ENCODE peak calls at places on chromosome 2, in four cellular contexts. Z is fibroblast of lung; W is CD8-positive, alpha-beta T cell; B is neural progenitor cell. V is an unnamed sample. For H3K36me3, the result is how much of the 10 kb centered on the place peaks cover.

GRCh38 chr2:6492573-6492972 is 373.1 kb downstream of the CMPK2 start:
- DNase-seq in Z (peak), W (no peak), B (no peak), V (no peak)

GRCh38 chr2:9993490-9994165 is 42.1 kb downstream of the GRHL1 start:
- DNase-seq in Z (no peak), W (no peak), B (no peak), V (no peak)

GRCh38 chr2:226050822-226051221 is 651.3 kb downstream of the NYAP2 start:
- DNase-seq in Z (peak), W (no peak), B (no peak), V (no peak)

GRCh38 chr2:71779306-71779855 is 326.0 kb downstream of the DYSF start:
- DNase-seq in Z (peak), W (no peak), B (no peak), V (no peak)

GRCh38 chr2:64404002-64404731 is 49.8 kb upstream of the LGALSL start:
- DNase-seq in Z (peak), W (no peak), B (peak), V (no peak)

GRCh38 chr2:127106457-127106997 is 427 bp downstream of the BIN1 start:
- DNase-seq in Z (peak), W (no peak), B (peak), V (peak)

GRCh38 chr2:206635016-206635415 is 7.3 kb upstream of the FAM237A start:
- DNase-seq in Z (peak), W (no peak), B (no peak), V (no peak)

GRCh38 chr2:207274541-207274940 is 108.8 kb upstream of the KLF7 start:
- DNase-seq in Z (no peak), W (no peak), B (no peak), V (no peak)

GRCh38 chr2:235570966-235571692 is 77.3 kb downstream of the AGAP1 start:
- DNase-seq in Z (no peak), W (no peak), B (no peak), V (no peak)

GRCh38 chr2:54904836-54905235 is 145.4 kb downstream of the RTN4 start:
- DNase-seq in Z (no peak), W (no peak), B (no peak), V (no peak)

GRCh38 chr2:27734305-27734704 is 37.2 kb upstream of the MRPL33 start:
- DNase-seq in Z (no peak), W (no peak), B (no peak), V (no peak)

GRCh38 chr2:234771985-234772774 is 179.6 kb upstream of the SH3BP4 start:
- DNase-seq in Z (peak), W (no peak), B (no peak), V (no peak)

GRCh38 chr2:46075848-46076247 is 221.4 kb upstream of the EPAS1 start:
- DNase-seq in Z (peak), W (no peak), B (no peak), V (no peak)

GRCh38 chr2:40758778-40759177 is 306.9 kb upstream of the SLC8A1 start:
- DNase-seq in Z (peak), W (no peak), B (no peak), V (no peak)

GRCh38 chr2:336360-336759 is 48.5 kb upstream of the ALKAL2 start:
- DNase-seq in Z (no peak), W (no peak), B (no peak), V (no peak)

GRCh38 chr2:237290249-237290648 is 123.7 kb downstream of the COL6A3 start:
- DNase-seq in Z (peak), W (no peak), B (no peak), V (no peak)

GRCh38 chr2:212646698-212647097 is 108.1 kb upstream of the ERBB4 start:
- DNase-seq in Z (peak), W (no peak), B (no peak), V (no peak)

GRCh38 chr2:219440388-219441256 is 6.0 kb downstream of the SPEG start:
- DNase-seq in Z (peak), W (no peak), B (no peak), V (no peak)

GRCh38 chr2:136359121-136359965 is 241.4 kb upstream of the CXCR4 start:
- DNase-seq in Z (no peak), W (no peak), B (no peak), V (no peak)

GRCh38 chr2:111190816-111191540 is 70.3 kb downstream of the BCL2L11 start:
- DNase-seq in Z (no peak), W (no peak), B (no peak), V (no peak)

GRCh38 chr2:16368328-16368727 is 297.3 kb downstream of the CYRIA start:
- DNase-seq in Z (no peak), W (no peak), B (no peak), V (no peak)

GRCh38 chr2:197198890-197199289 is 111.7 kb downstream of the ANKRD44 start:
- DNase-seq in Z (no peak), W (peak), B (no peak), V (no peak)

GRCh38 chr2:211306929-211307328 is 750.5 kb downstream of the CPS1 start:
- DNase-seq in Z (no peak), W (no peak), B (no peak), V (no peak)

GRCh38 chr2:176171331-176172006 is 14.4 kb downstream of the HOXD3 start:
- DNase-seq in Z (peak), W (no peak), B (peak), V (no peak)

GRCh38 chr2:97935719-97936161 is 60.0 kb downstream of the TMEM131 start:
- DNase-seq in Z (peak), W (no peak), B (peak), V (no peak)

GRCh38 chr2:133941666-133942065 is 312.2 kb upstream of the MGAT5 start:
- DNase-seq in Z (no peak), W (no peak), B (no peak), V (no peak)

GRCh38 chr2:102660070-102660469 is 40.7 kb downstream of the SLC9A2 start:
- DNase-seq in Z (no peak), W (no peak), B (no peak), V (no peak)

GRCh38 chr2:142316049-142316448 is 185.2 kb upstream of the LRP1B start:
- DNase-seq in Z (no peak), W (no peak), B (no peak), V (no peak)

GRCh38 chr2:158011055-158011771 is 90.5 kb upstream of the UPP2 start:
- DNase-seq in Z (peak), W (no peak), B (no peak), V (no peak)

GRCh38 chr2:237322564-237322963 is 91.4 kb downstream of the COL6A3 start:
- DNase-seq in Z (no peak), W (no peak), B (peak), V (no peak)

GRCh38 chr2:185793532-185794073 is 55.0 kb downstream of the FSIP2 start:
- DNase-seq in Z (peak), W (no peak), B (no peak), V (no peak)

GRCh38 chr2:556494-556893 is 120.7 kb downstream of the TMEM18 start:
- DNase-seq in Z (no peak), W (no peak), B (no peak), V (no peak)

GRCh38 chr2:173090973-173091660 is 15.5 kb downstream of the MAP3K20 start:
- DNase-seq in Z (no peak), W (no peak), B (no peak), V (no peak)

GRCh38 chr2:157032019-157032418 is 225.5 kb upstream of the GALNT5 start:
- DNase-seq in Z (peak), W (no peak), B (no peak), V (no peak)

GRCh38 chr2:120656273-120656960 is 79.3 kb upstream of the GLI2 start:
- DNase-seq in Z (peak), W (no peak), B (no peak), V (no peak)

GRCh38 chr2:120651818-120652217 is 83.8 kb upstream of the GLI2 start:
- DNase-seq in Z (no peak), W (no peak), B (no peak), V (no peak)

GRCh38 chr2:120653871-120654270 is 81.8 kb upstream of the GLI2 start:
- DNase-seq in Z (no peak), W (no peak), B (no peak), V (no peak)

GRCh38 chr2:120653026-120653425 is 82.6 kb upstream of the GLI2 start:
- DNase-seq in Z (peak), W (no peak), B (no peak), V (no peak)

GRCh38 chr2:120654383-120655134 is 81.1 kb upstream of the GLI2 start:
- DNase-seq in Z (no peak), W (no peak), B (peak), V (no peak)
- H3K4me3 ChIP-seq in Z (no peak), W (no peak), B (no peak), V (no peak)

DNA sequence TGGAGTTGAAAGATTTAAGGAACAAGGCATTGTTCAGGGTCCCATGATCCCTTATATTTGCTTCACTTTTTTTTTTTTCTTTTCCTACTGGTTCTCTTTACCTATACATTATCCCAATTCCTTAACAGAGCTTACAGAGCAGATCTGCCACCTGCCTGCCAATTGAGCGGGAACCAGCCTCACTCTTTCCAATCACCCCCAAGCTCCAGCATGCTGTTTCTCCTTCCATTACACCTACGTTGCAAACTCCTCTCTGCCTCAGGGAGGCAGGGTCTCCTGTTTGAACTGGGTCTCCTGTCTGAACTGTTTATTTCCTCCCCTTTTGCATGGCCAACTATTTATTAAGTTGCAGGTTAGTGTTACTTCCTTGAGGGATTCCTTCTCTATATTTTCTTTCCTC is 77.2 kb upstream of the SLC38A11 start:
- DNase-seq in Z (no peak), W (no peak), B (no peak), V (no peak)
- TF ChIP-seq CTCF in Z (no peak), W (no peak), B (no peak), V (no peak)

GRCh38 chr2:43898958-43899346 is 60.2 kb downstream of the ABCG8 start:
- DNase-seq in Z (no peak), W (no peak), B (no peak), V (no peak)
- H3K36me3 ChIP-seq in Z (under half), W (under half), B (under half), V (half or more)

DNA sequence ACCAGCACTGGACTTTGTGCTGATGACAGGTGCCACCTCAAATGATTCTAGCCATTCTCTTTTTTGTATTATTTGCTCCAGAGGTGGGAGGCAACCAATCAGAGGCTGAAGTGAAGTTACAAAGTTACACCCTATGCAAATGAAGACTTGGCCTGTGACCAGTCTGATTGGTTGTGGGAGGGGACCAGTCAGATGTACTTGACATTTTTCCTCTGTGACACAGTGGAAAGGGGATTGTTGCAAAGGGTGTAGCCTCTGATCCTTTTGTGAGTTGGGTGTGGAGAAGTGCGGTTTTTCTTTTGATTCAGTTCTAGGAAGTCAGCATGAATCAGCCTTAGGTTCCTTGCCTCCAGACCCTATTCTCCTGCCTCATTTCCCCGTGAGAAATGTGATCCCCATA is 244.0 kb downstream of the ARL6IP6 start:
- DNase-seq in Z (peak), W (no peak), B (no peak), V (no peak)
- H3K4me3 ChIP-seq in Z (no peak), W (no peak), B (no peak), V (no peak)

DNA sequence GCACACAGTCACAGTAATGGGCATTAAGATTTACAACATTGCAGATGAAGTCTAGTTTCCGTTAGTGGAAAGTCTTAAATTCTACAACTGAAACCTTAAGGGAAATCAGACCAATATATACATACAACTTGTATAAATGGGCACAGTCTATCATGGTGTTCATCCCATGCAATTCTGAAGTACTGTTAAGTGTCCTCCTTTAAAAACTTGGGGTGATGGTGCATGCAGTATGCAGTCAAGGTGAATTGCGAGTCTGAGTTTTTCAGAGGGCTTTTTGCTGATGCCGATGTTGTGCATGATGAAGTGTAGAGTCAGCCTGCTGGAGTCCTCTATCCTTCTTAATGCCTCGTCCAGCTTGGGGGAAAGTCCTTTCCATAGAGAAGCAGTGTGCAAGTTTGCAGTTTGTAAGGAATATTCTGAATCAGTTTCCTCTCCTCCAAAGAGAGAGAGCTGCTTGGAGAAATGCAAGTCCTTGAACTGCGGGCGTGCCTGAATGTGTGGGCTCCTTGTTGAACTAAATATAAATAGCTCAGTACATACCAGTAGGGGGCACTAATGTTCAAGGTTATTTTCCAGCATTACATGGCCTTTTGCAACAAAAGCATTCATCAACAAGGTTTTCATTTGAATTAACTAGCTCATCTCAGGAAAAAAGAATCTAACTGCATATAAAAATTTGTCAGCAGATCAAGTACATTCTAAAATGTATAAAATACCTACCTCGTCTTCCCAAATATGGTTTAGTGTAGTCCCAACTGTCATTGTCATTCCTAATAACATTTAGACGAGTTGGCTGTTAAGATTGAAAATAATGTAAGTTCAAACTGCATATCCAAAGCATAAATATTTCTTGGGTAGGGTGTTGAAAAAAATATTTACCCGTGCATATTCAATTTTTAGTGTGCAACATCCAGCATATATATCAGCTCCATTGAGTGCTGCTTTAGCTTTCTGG is 21.3 kb downstream of the HNRNPLL start:
- DNase-seq in Z (peak), W (no peak), B (peak), V (no peak)
- TF ChIP-seq CTCF in Z (peak), W (peak), B (peak), V (peak)

DNA sequence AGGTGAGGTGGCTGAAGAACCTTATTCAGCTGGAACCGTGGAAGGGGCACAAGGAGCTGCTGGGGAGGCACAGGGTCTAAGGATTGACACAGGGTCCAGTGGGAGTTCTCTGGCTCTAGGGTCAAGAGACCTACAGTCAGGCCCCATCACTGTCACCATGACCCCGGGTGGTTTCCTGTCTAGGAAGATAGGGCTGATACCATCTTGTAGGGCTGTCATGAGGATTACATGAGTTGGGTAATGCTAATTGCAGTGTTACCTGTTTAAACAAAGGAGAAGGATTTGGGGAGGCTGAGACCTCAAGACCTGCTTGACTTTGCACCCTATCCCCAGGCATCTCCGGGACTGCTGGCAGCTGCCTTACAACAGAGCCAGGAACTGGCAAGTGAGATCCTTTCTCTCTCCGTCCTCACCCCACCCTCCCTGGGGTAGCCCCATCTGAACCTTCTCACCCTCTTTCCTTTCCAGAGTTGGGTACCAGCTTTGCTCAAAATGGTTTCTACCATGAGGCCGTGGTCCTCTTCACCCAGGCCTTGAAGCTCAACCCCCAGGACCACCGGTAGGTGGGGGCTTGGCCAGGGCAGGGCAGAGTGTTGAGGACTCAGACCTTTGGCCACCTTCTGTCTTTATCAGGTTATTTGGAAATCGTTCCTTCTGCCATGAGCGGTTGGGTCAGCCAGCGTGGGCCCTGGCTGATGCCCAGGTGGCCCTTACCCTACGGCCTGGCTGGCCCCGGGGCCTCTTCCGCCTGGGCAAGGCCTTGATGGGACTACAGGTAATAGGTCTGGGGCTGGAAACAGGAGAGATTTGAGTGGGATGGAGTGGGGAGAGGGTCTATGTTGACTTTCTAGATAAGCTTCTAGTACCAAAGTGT is 7.5 kb downstream of the LBX2 start:
- DNase-seq in Z (no peak), W (no peak), B (no peak), V (no peak)
- H3K36me3 ChIP-seq in Z (under half), W (under half), B (under half), V (half or more)

GRCh38 chr2:1740714-1741584 is 3.4 kb downstream of the PXDN start:
- DNase-seq in Z (no peak), W (no peak), B (no peak), V (no peak)

GRCh38 chr2:1742680-1743395 is 1.5 kb downstream of the PXDN start:
- DNase-seq in Z (peak), W (no peak), B (peak), V (peak)

GRCh38 chr2:1742300-1742679 is 2.0 kb downstream of the PXDN start:
- DNase-seq in Z (peak), W (no peak), B (no peak), V (no peak)

GRCh38 chr2:1739961-1740713 is 4.2 kb downstream of the PXDN start:
- DNase-seq in Z (no peak), W (no peak), B (no peak), V (no peak)

GRCh38 chr2:1741851-1742250 is 2.5 kb downstream of the PXDN start:
- DNase-seq in Z (no peak), W (no peak), B (no peak), V (no peak)
- H3K4me3 ChIP-seq in Z (peak), W (no peak), B (peak), V (no peak)

GRCh38 chr2:61993422-61994024 is 88.0 kb downstream of the COMMD1 start:
- DNase-seq in Z (peak), W (no peak), B (peak), V (no peak)
- TF ChIP-seq CTCF in Z (peak), W (peak), B (peak), V (peak)

DNA sequence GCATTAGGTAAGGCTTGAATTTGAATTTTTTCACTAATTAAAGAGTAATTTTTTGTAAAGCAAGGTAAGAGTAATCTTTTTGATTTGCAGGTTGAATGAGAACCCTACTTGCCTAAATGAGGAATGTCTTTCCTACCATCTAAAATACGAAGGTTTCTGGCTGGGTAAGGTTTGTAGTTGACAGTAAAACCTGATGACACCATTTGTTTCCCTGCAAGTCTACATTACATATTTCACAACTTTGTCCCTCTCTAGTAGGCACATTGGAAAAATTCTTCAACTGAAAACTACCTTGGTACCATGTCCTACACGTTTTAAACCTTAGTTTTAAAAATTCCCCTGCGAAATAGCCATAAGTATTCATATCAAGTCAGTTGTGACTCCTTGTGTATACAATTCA is 9.4 kb downstream of the HNRNPA3 start:
- DNase-seq in Z (no peak), W (no peak), B (no peak), V (no peak)
- H3K36me3 ChIP-seq in Z (under half), W (under half), B (under half), V (half or more)

V was measured in RWPE2.